ENCODE peak calls at places on chromosomes 11 and 22, in eight cellular contexts. One of them, this sample, is unnamed.
A peak's percentile ranks its signal among the peaks of the same experiment; 100 is the strongest.

GRCh38 chr11:46363455-46363920 is 16.2 kb downstream of the DGKZ start:
- DNase-seq in fibroblast of the aortic adventitia: no peak
- DNase-seq in NB4: peak; percentile 32
- DNase-seq in bronchial epithelial cell: peak; percentile 69
- DNase-seq in lower lobe of right lung: no peak
- DNase-seq in AG04450: no peak
- DNase-seq in fibroblast of mammary gland: peak; percentile 14
- DNase-seq in BJ: no peak
- DNase-seq in this sample: peak; percentile 44

GRCh38 chr11:9821008-9821752 is 157.3 kb downstream of the SWAP70 start:
- DNase-seq in fibroblast of the aortic adventitia: no peak
- DNase-seq in NB4: no peak
- DNase-seq in bronchial epithelial cell: peak; percentile 89
- DNase-seq in lower lobe of right lung: no peak
- DNase-seq in AG04450: no peak
- DNase-seq in fibroblast of mammary gland: peak; percentile 69
- DNase-seq in BJ: no peak
- DNase-seq in this sample: peak; percentile 54

GRCh38 chr11:576791-577610 is 731 bp downstream of the PHRF1 start:
- DNase-seq in fibroblast of the aortic adventitia: no peak
- DNase-seq in NB4: no peak
- DNase-seq in bronchial epithelial cell: no peak
- DNase-seq in lower lobe of right lung: no peak
- DNase-seq in AG04450: no peak
- DNase-seq in fibroblast of mammary gland: no peak
- DNase-seq in BJ: no peak
- DNase-seq in this sample: peak; percentile 14

GRCh38 chr11:77518471-77518870 is 44.6 kb upstream of the PAK1 start:
- DNase-seq in fibroblast of the aortic adventitia: no peak
- DNase-seq in NB4: no peak
- DNase-seq in bronchial epithelial cell: no peak
- DNase-seq in lower lobe of right lung: no peak
- DNase-seq in AG04450: no peak
- DNase-seq in fibroblast of mammary gland: no peak
- DNase-seq in BJ: no peak
- DNase-seq in this sample: no peak

GRCh38 chr11:135074397-135074998 is 662.5 kb upstream of the B3GAT1 start:
- DNase-seq in fibroblast of the aortic adventitia: no peak
- DNase-seq in NB4: peak; percentile 24
- DNase-seq in bronchial epithelial cell: peak; percentile 2
- DNase-seq in lower lobe of right lung: no peak
- DNase-seq in AG04450: no peak
- DNase-seq in fibroblast of mammary gland: peak; percentile 2
- DNase-seq in BJ: no peak
- DNase-seq in this sample: no peak

GRCh38 chr22:43476341-43476740 is 64.5 kb downstream of the MPPED1 start:
- DNase-seq in fibroblast of the aortic adventitia: no peak
- DNase-seq in NB4: peak; percentile 18
- DNase-seq in bronchial epithelial cell: no peak
- DNase-seq in lower lobe of right lung: no peak
- DNase-seq in AG04450: no peak
- DNase-seq in fibroblast of mammary gland: no peak
- DNase-seq in BJ: no peak
- DNase-seq in this sample: no peak

GRCh38 chr11:61120865-61121831 is 18.9 kb downstream of the CD5 start:
- DNase-seq in fibroblast of the aortic adventitia: peak; percentile 45
- DNase-seq in NB4: no peak
- DNase-seq in bronchial epithelial cell: peak; percentile 29
- DNase-seq in lower lobe of right lung: no peak
- DNase-seq in AG04450: no peak
- DNase-seq in fibroblast of mammary gland: peak; percentile 12
- DNase-seq in BJ: no peak
- DNase-seq in this sample: no peak

GRCh38 chr11:697811-698311 is 2.2 kb downstream of the TMEM80 start:
- DNase-seq in fibroblast of the aortic adventitia: peak; percentile 38
- DNase-seq in NB4: no peak
- DNase-seq in bronchial epithelial cell: peak; percentile 48
- DNase-seq in lower lobe of right lung: no peak
- DNase-seq in AG04450: no peak
- DNase-seq in fibroblast of mammary gland: peak; percentile 72
- DNase-seq in BJ: no peak
- DNase-seq in this sample: peak; percentile 16

GRCh38 chr11:86511086-86511551 is 136.4 kb downstream of the CCDC81 start:
- DNase-seq in fibroblast of the aortic adventitia: peak; percentile 75
- DNase-seq in NB4: peak; percentile 23
- DNase-seq in bronchial epithelial cell: peak; percentile 71
- DNase-seq in lower lobe of right lung: no peak
- DNase-seq in AG04450: no peak
- DNase-seq in fibroblast of mammary gland: peak; percentile 79
- DNase-seq in BJ: no peak
- DNase-seq in this sample: peak; percentile 42

GRCh38 chr11:119412072-119412471 is 10.9 kb downstream of the THY1 start:
- DNase-seq in fibroblast of the aortic adventitia: no peak
- DNase-seq in NB4: no peak
- DNase-seq in bronchial epithelial cell: no peak
- DNase-seq in lower lobe of right lung: no peak
- DNase-seq in AG04450: no peak
- DNase-seq in fibroblast of mammary gland: no peak
- DNase-seq in BJ: no peak
- DNase-seq in this sample: no peak

GRCh38 chr22:38398609-38399401 is 56.2 kb downstream of the KCNJ4 start:
- DNase-seq in fibroblast of the aortic adventitia: peak; percentile 56
- DNase-seq in NB4: peak; percentile 86
- DNase-seq in bronchial epithelial cell: no peak
- DNase-seq in lower lobe of right lung: peak; percentile 87
- DNase-seq in AG04450: peak; percentile 21
- DNase-seq in fibroblast of mammary gland: peak; percentile 55
- DNase-seq in BJ: no peak
- DNase-seq in this sample: peak; percentile 80

GRCh38 chr11:96161271-96162089 is 181.5 kb downstream of the MAML2 start:
- DNase-seq in fibroblast of the aortic adventitia: peak; percentile 48
- DNase-seq in NB4: no peak
- DNase-seq in bronchial epithelial cell: no peak
- DNase-seq in lower lobe of right lung: no peak
- DNase-seq in AG04450: no peak
- DNase-seq in fibroblast of mammary gland: peak; percentile 68
- DNase-seq in BJ: no peak
- DNase-seq in this sample: peak; percentile 80

GRCh38 chr22:50016988-50017700 is 4.6 kb upstream of the IL17REL start:
- DNase-seq in fibroblast of the aortic adventitia: no peak
- DNase-seq in NB4: no peak
- DNase-seq in bronchial epithelial cell: peak; percentile 27
- DNase-seq in lower lobe of right lung: peak; percentile 46
- DNase-seq in AG04450: no peak
- DNase-seq in fibroblast of mammary gland: no peak
- DNase-seq in BJ: no peak
- DNase-seq in this sample: no peak

GRCh38 chr22:27877501-27877900 is 41.6 kb downstream of the PITPNB start:
- DNase-seq in fibroblast of the aortic adventitia: no peak
- DNase-seq in NB4: no peak
- DNase-seq in bronchial epithelial cell: no peak
- DNase-seq in lower lobe of right lung: no peak
- DNase-seq in AG04450: no peak
- DNase-seq in fibroblast of mammary gland: no peak
- DNase-seq in BJ: no peak
- DNase-seq in this sample: peak; percentile 48

GRCh38 chr11:118068945-118069612 is 7.8 kb upstream of the TMPRSS4 start:
- DNase-seq in fibroblast of the aortic adventitia: no peak
- DNase-seq in NB4: no peak
- DNase-seq in bronchial epithelial cell: no peak
- DNase-seq in lower lobe of right lung: no peak
- DNase-seq in AG04450: no peak
- DNase-seq in fibroblast of mammary gland: no peak
- DNase-seq in BJ: no peak
- DNase-seq in this sample: no peak

GRCh38 chr22:17980638-17981051 is 43.7 kb downstream of the MICAL3 start:
- DNase-seq in fibroblast of the aortic adventitia: no peak
- DNase-seq in NB4: peak; percentile 75
- DNase-seq in bronchial epithelial cell: peak; percentile 35
- DNase-seq in lower lobe of right lung: peak; percentile 56
- DNase-seq in AG04450: no peak
- DNase-seq in fibroblast of mammary gland: peak; percentile 23
- DNase-seq in BJ: no peak
- DNase-seq in this sample: peak; percentile 83
- H3K4me3 ChIP-seq in fibroblast of the aortic adventitia: no peak overlapping the region
- H3K4me3 ChIP-seq in NB4: no peak overlapping the region
- H3K4me3 ChIP-seq in bronchial epithelial cell: no peak overlapping the region
- H3K4me3 ChIP-seq in lower lobe of right lung: peak overlapping the region; percentile 9
- H3K4me3 ChIP-seq in AG04450: peak overlapping the region; percentile 23
- H3K4me3 ChIP-seq in fibroblast of mammary gland: no peak overlapping the region
- H3K4me3 ChIP-seq in BJ: no peak overlapping the region
- H3K4me3 ChIP-seq in this sample: peak overlapping the region; percentile 51

GRCh38 chr11:38191101-38191500 is 1593.1 kb upstream of the RAG2 start:
- DNase-seq in fibroblast of the aortic adventitia: no peak
- DNase-seq in NB4: no peak
- DNase-seq in bronchial epithelial cell: no peak
- DNase-seq in lower lobe of right lung: no peak
- DNase-seq in AG04450: no peak
- DNase-seq in fibroblast of mammary gland: no peak
- DNase-seq in BJ: no peak
- DNase-seq in this sample: no peak
- TF ChIP-seq CTCF in fibroblast of the aortic adventitia: no peak
- TF ChIP-seq CTCF in NB4: no peak
- TF ChIP-seq CTCF in bronchial epithelial cell: no peak
- TF ChIP-seq CTCF in lower lobe of right lung: no peak
- TF ChIP-seq CTCF in AG04450: no peak
- TF ChIP-seq CTCF in fibroblast of mammary gland: no peak
- TF ChIP-seq CTCF in BJ: no peak
- TF ChIP-seq CTCF in this sample: no peak

GRCh38 chr11:1834132-1834610 is 619 bp upstream of the SYT8 start:
- DNase-seq in fibroblast of the aortic adventitia: no peak
- DNase-seq in NB4: no peak
- DNase-seq in bronchial epithelial cell: peak; percentile 92
- DNase-seq in lower lobe of right lung: peak; percentile 90
- DNase-seq in AG04450: no peak
- DNase-seq in fibroblast of mammary gland: no peak
- DNase-seq in BJ: no peak
- DNase-seq in this sample: no peak
- H3K4me3 ChIP-seq in fibroblast of the aortic adventitia: no peak overlapping the region
- H3K4me3 ChIP-seq in NB4: no peak overlapping the region
- H3K4me3 ChIP-seq in bronchial epithelial cell: peak overlapping the region; percentile 32
- H3K4me3 ChIP-seq in lower lobe of right lung: no peak overlapping the region
- H3K4me3 ChIP-seq in AG04450: no peak overlapping the region
- H3K4me3 ChIP-seq in fibroblast of mammary gland: no peak overlapping the region
- H3K4me3 ChIP-seq in BJ: no peak overlapping the region
- H3K4me3 ChIP-seq in this sample: no peak overlapping the region

GRCh38 chr22:39925273-39925672 is 24.4 kb downstream of the GRAP2 start:
- DNase-seq in fibroblast of the aortic adventitia: no peak
- DNase-seq in NB4: no peak
- DNase-seq in bronchial epithelial cell: no peak
- DNase-seq in lower lobe of right lung: no peak
- DNase-seq in AG04450: no peak
- DNase-seq in fibroblast of mammary gland: no peak
- DNase-seq in BJ: no peak
- DNase-seq in this sample: no peak

GRCh38 chr22:39926175-39927152 is 25.6 kb downstream of the GRAP2 start:
- DNase-seq in fibroblast of the aortic adventitia: no peak
- DNase-seq in NB4: no peak
- DNase-seq in bronchial epithelial cell: no peak
- DNase-seq in lower lobe of right lung: no peak
- DNase-seq in AG04450: no peak
- DNase-seq in fibroblast of mammary gland: no peak
- DNase-seq in BJ: no peak
- DNase-seq in this sample: no peak

GRCh38 chr22:39924286-39924685 is 23.4 kb downstream of the GRAP2 start:
- DNase-seq in fibroblast of the aortic adventitia: no peak
- DNase-seq in NB4: no peak
- DNase-seq in bronchial epithelial cell: no peak
- DNase-seq in lower lobe of right lung: no peak
- DNase-seq in AG04450: no peak
- DNase-seq in fibroblast of mammary gland: no peak
- DNase-seq in BJ: no peak
- DNase-seq in this sample: no peak

GRCh38 chr22:39928556-39929401 is 27.9 kb downstream of the GRAP2 start:
- DNase-seq in fibroblast of the aortic adventitia: no peak
- DNase-seq in NB4: no peak
- DNase-seq in bronchial epithelial cell: peak; percentile 83
- DNase-seq in lower lobe of right lung: no peak
- DNase-seq in AG04450: no peak
- DNase-seq in fibroblast of mammary gland: no peak
- DNase-seq in BJ: no peak
- DNase-seq in this sample: no peak

GRCh38 chr22:39927544-39927943 is 26.7 kb downstream of the GRAP2 start:
- DNase-seq in fibroblast of the aortic adventitia: no peak
- DNase-seq in NB4: peak; percentile 4
- DNase-seq in bronchial epithelial cell: no peak
- DNase-seq in lower lobe of right lung: no peak
- DNase-seq in AG04450: no peak
- DNase-seq in fibroblast of mammary gland: no peak
- DNase-seq in BJ: no peak
- DNase-seq in this sample: no peak
- TF ChIP-seq CTCF in fibroblast of the aortic adventitia: peak; percentile 10
- TF ChIP-seq CTCF in NB4: peak; percentile 18
- TF ChIP-seq CTCF in bronchial epithelial cell: no peak
- TF ChIP-seq CTCF in lower lobe of right lung: no peak
- TF ChIP-seq CTCF in AG04450: peak; percentile 27
- TF ChIP-seq CTCF in fibroblast of mammary gland: no peak
- TF ChIP-seq CTCF in BJ: no peak
- TF ChIP-seq CTCF in this sample: peak; percentile 17

DNA sequence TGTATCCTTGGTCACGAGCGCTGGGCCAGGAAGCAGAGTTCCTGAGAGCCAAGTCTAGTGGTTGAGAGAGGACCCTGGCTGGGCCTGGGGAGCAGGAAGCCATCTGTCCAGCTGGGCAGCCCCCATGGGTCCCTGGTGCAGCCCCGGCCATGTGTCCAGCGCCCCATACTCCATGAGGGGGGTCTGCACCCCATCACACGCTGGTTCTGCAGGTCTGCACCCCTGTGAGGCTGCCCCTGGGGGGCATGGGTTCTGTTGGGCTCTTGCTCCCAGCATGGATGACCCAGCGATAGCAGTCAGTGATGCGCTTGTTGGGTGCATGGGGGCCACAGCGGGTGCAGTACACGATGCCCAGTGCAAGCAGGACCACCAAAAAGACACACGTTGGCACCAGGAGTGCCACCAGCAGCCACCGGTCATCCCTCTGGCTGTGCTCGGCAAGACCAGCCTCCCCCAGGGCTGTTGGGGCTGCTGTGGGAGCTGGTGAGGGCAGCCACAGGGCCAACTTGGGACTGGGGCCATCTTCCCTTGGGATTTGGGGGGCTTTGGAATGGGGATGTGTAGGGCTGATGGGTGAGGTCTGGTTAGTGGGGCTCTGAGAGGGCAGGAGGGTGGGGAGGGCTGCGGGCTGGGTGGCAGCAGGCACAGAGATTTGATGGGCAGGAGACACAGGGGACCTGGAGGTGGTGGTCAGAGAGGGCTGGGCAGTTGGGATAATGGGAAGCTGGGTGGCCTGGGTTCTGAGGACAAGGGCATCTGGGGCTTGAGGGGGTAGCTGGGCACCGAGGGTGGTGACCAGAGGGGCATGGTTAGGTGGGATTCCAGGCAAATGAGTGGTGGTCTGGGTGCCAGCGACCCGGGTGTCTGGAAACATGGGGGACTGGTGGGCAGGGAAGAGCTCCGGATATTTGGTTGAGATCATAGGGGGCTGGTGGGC is 2.0 kb downstream of the CD248 start:
- DNase-seq in fibroblast of the aortic adventitia: no peak
- DNase-seq in NB4: no peak
- DNase-seq in bronchial epithelial cell: no peak
- DNase-seq in lower lobe of right lung: no peak
- DNase-seq in AG04450: no peak
- DNase-seq in fibroblast of mammary gland: no peak
- DNase-seq in BJ: no peak
- DNase-seq in this sample: peak; percentile 37
- H3K4me3 ChIP-seq in fibroblast of the aortic adventitia: peak overlapping the region; percentile 98
- H3K4me3 ChIP-seq in NB4: no peak overlapping the region
- H3K4me3 ChIP-seq in bronchial epithelial cell: no peak overlapping the region
- H3K4me3 ChIP-seq in lower lobe of right lung: peak overlapping the region; percentile 59
- H3K4me3 ChIP-seq in AG04450: peak overlapping the region; percentile 87
- H3K4me3 ChIP-seq in fibroblast of mammary gland: peak overlapping the region; percentile 63
- H3K4me3 ChIP-seq in BJ: peak overlapping the region; percentile 69
- H3K4me3 ChIP-seq in this sample: peak overlapping the region; percentile 91